ENCODE peak calls at places on chromosomes 2 and 18, in five cellular contexts. L, S, P, T and W are unnamed samples.

GRCh38 chr2:54106631-54107454 is 8.6 kb upstream of the ACYP2 start:
- DNase-seq in T (no peak), P (no peak), L (no peak), S (peak; percentile 17), W (peak; percentile 24)

GRCh38 chr2:241001413-241002274 is 3.2 kb downstream of the SNED1 start:
- DNase-seq in P (no peak), L (no peak), T (no peak), S (no peak), W (no peak)

GRCh38 chr2:15800489-15801329 is 139.6 kb upstream of the MYCN start:
- DNase-seq in T (no peak), S (no peak), L (no peak), P (no peak), W (no peak)

GRCh38 chr2:234564719-234565118 is 67.8 kb upstream of the ARL4C start:
- DNase-seq in S (no peak), P (no peak), T (no peak), L (peak; percentile 60), W (no peak)

GRCh38 chr18:59904051-59904601 is 4.3 kb downstream of the PMAIP1 start:
- DNase-seq in T (no peak), L (no peak), P (no peak), S (no peak), W (no peak)

GRCh38 chr2:10276481-10277292 is 26.0 kb upstream of the HPCAL1 start:
- DNase-seq in P (no peak), L (no peak), T (no peak), S (no peak), W (no peak)

GRCh38 chr2:139492301-139492700 is 712.1 kb upstream of the NXPH2 start:
- DNase-seq in T (no peak), L (no peak), P (no peak), S (no peak), W (no peak)

GRCh38 chr2:188721231-188721630 is 252.9 kb upstream of the COL3A1 start:
- DNase-seq in S (no peak), T (no peak), L (no peak), P (no peak), W (no peak)

GRCh38 chr2:9310390-9310789 is 103.8 kb downstream of the ASAP2 start:
- DNase-seq in S (no peak), P (no peak), T (no peak), L (no peak), W (no peak)

GRCh38 chr2:127490283-127490682 is 36.0 kb downstream of the IWS1 start:
- DNase-seq in T (no peak), L (no peak), P (no peak), S (no peak), W (no peak)

GRCh38 chr2:240467659-240468299 is 32.3 kb downstream of the GPC1 start:
- DNase-seq in L (no peak), T (no peak), S (no peak), P (no peak), W (no peak)

GRCh38 chr2:215188078-215188477 is 49.7 kb upstream of the ABCA12 start:
- DNase-seq in S (no peak), T (no peak), P (no peak), L (no peak), W (no peak)

GRCh38 chr2:217733461-217733860 is 269.3 kb downstream of the TNS1 start:
- DNase-seq in S (no peak), L (no peak), T (no peak), P (no peak), W (no peak)

GRCh38 chr2:175612280-175612679 is 389.8 kb downstream of the LNPK start:
- DNase-seq in P (no peak), L (no peak), T (no peak), S (no peak), W (no peak)